ENCODE peak calls at places on chromosomes 13 and 19, in six cellular contexts. S is suprapubic skin, C is upper lobe of left lung, Y is tibial nerve, B is transverse colon, O is ovary. D is an unnamed sample.

GRCh38 chr13:40589285-40590109 is 76.9 kb downstream of the FOXO1 start:
- DNase-seq in S (no peak), O (no peak), B (peak), C (peak), Y (no peak), D (peak)

GRCh38 chr19:7394728-7395359 is 46.1 kb downstream of the ARHGEF18 start:
- DNase-seq in C (peak), Y (peak), S (peak), O (peak), B (peak), D (peak)

GRCh38 chr13:19151581-19152263 is 29.9 kb downstream of the TUBA3C start:
- DNase-seq in B (no peak), Y (no peak), O (no peak), S (no peak), C (no peak), D (no peak)

GRCh38 chr13:37657134-37657533 is 58.6 kb upstream of the POSTN start:
- DNase-seq in O (no peak), Y (no peak), B (no peak), S (no peak), C (no peak), D (no peak)

GRCh38 chr19:3073931-3074595 is 11.8 kb upstream of the TLE5 start:
- DNase-seq in O (peak), B (peak), C (no peak), Y (no peak), S (no peak), D (no peak)

GRCh38 chr13:31982540-31982939 is 49.0 kb upstream of the FRY start:
- DNase-seq in B (peak), C (peak), Y (peak), O (peak), S (no peak), D (no peak)

GRCh38 chr13:99396446-99396845 is 89.2 kb upstream of the GPR183 start:
- DNase-seq in B (no peak), S (no peak), Y (no peak), O (no peak), C (no peak), D (no peak)

GRCh38 chr13:31631071-31631470 is 108.3 kb upstream of the RXFP2 start:
- DNase-seq in B (no peak), S (no peak), Y (no peak), C (no peak), O (no peak), D (no peak)

GRCh38 chr19:2815923-2816322 is 3.7 kb upstream of the ZNF554 start:
- DNase-seq in O (no peak), B (no peak), S (no peak), C (no peak), Y (no peak), D (no peak)

GRCh38 chr19:1864480-1865171 is 1.2 kb upstream of the KLF16 start:
- DNase-seq in B (peak), O (peak), Y (no peak), C (peak), S (no peak), D (no peak)

GRCh38 chr13:67226686-67227085 is 3.5 kb downstream of the PCDH9 start:
- DNase-seq in O (no peak), C (no peak), B (no peak), Y (no peak), S (no peak), D (no peak)
- TF ChIP-seq EP300 in O (no peak), C (no peak), B (no peak), Y (no peak), S (no peak), D (no peak)

GRCh38 chr19:9966448-9966847 is 30.1 kb upstream of the OLFM2 start:
- DNase-seq in S (no peak), B (no peak), C (no peak), Y (no peak), O (no peak), D (no peak)
- TF ChIP-seq CTCF in S (no peak), B (no peak), C (no peak), Y (no peak), O (no peak), D (no peak)

GRCh38 chr19:16338470-16339360 is 14.1 kb downstream of the KLF2 start:
- DNase-seq in C (peak), O (peak), S (no peak), B (peak), Y (no peak), D (no peak)

GRCh38 chr19:16340654-16341053 is 16.0 kb downstream of the KLF2 start:
- DNase-seq in Y (no peak), S (no peak), B (no peak), O (no peak), C (no peak), D (no peak)

GRCh38 chr19:16340092-16340491 is 15.5 kb downstream of the KLF2 start:
- DNase-seq in S (no peak), O (peak), B (no peak), Y (no peak), C (no peak), D (no peak)

GRCh38 chr19:16337809-16338469 is 13.3 kb downstream of the KLF2 start:
- DNase-seq in B (no peak), C (no peak), O (no peak), S (no peak), Y (no peak), D (no peak)

GRCh38 chr19:16339361-16339725 is 14.7 kb downstream of the KLF2 start:
- DNase-seq in S (no peak), Y (no peak), C (no peak), O (no peak), B (no peak), D (no peak)
- H3K27ac ChIP-seq in S (no peak), Y (peak), C (peak), O (peak), B (peak), D (peak)

DNA sequence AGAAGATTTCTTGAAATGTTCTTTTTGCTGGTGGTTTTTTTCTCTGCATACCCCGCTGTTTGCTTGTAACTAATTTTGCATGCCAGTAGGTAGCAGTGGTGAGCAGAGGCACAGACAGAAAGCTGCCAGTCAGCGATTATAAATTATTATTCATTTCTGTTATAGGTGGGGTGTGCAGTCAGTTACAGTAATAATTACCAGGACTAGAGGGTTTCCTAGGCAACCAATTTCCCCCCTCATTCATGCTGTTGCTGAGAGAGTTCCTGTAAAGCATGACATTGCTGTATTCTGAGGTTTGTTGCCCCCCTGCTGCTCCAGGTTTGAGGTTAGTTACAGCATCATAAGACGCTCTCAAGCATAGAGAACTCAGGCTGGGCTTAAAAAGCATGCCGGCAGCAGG is 104.5 kb downstream of the URI1 start:
- DNase-seq in C (no peak), Y (no peak), B (no peak), S (no peak), O (no peak), D (no peak)
- TF ChIP-seq EP300 in C (no peak), Y (no peak), B (no peak), S (no peak), O (no peak), D (no peak)

DNA sequence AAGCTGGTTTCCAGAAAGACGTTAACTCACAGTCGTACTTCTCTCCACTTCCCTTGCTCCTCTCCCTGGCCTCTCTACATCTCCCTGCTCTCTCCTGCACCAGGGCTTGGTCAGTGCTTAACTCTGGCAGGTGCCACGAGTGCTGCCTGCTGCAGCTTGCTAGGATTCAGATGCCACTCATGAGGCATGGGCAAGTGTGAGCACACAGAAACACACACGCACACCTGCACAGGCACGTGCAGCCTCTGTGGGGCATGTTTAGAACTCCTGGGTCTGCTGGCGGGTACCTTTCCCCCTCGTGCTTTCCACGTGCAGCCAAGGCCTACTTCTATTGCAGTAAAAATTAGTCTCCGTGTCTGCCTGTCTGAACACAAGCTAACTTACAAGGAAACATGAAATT is 31.8 kb downstream of the SOX1 start:
- DNase-seq in Y (no peak), B (no peak), S (no peak), C (no peak), O (no peak), D (peak)
- TF ChIP-seq CTCF in Y (no peak), B (no peak), S (no peak), C (no peak), O (no peak), D (no peak)

DNA sequence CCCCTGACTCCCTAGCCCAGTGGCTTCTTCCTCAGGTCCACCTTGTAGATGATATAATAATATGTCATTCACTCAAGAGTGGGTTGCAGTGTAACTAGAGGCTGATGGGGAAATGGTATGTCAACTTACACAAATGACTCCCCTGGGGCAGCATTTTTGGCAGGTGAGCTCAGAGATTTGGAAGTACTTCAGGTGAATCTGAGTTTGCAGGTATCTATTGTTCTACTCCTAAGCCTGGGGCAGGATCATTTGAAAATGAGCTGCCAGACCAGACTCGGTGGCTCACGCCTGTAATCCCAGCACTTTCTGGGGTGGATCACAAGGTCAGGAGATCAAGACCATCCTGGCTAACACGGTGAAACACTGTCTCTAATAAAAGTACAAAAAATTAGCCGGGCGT is 11.6 kb upstream of the CNMD start:
- DNase-seq in Y (no peak), O (no peak), S (no peak), C (no peak), B (no peak), D (no peak)
- H3K27ac ChIP-seq in Y (no peak), O (no peak), S (no peak), C (no peak), B (no peak), D (no peak)

GRCh38 chr19:33175886-33176669 is 18.1 kb upstream of the LRP3 start:
- DNase-seq in O (peak), B (no peak), C (peak), S (no peak), Y (no peak), D (no peak)

GRCh38 chr19:33175156-33175782 is 18.9 kb upstream of the LRP3 start:
- DNase-seq in C (no peak), S (no peak), O (no peak), Y (no peak), B (no peak), D (no peak)

GRCh38 chr19:33177417-33177976 is 16.6 kb upstream of the LRP3 start:
- DNase-seq in Y (no peak), S (no peak), B (no peak), O (no peak), C (no peak), D (no peak)

GRCh38 chr19:33174186-33174585 is 19.9 kb upstream of the LRP3 start:
- DNase-seq in O (no peak), S (no peak), C (no peak), Y (no peak), B (no peak), D (no peak)

DNA sequence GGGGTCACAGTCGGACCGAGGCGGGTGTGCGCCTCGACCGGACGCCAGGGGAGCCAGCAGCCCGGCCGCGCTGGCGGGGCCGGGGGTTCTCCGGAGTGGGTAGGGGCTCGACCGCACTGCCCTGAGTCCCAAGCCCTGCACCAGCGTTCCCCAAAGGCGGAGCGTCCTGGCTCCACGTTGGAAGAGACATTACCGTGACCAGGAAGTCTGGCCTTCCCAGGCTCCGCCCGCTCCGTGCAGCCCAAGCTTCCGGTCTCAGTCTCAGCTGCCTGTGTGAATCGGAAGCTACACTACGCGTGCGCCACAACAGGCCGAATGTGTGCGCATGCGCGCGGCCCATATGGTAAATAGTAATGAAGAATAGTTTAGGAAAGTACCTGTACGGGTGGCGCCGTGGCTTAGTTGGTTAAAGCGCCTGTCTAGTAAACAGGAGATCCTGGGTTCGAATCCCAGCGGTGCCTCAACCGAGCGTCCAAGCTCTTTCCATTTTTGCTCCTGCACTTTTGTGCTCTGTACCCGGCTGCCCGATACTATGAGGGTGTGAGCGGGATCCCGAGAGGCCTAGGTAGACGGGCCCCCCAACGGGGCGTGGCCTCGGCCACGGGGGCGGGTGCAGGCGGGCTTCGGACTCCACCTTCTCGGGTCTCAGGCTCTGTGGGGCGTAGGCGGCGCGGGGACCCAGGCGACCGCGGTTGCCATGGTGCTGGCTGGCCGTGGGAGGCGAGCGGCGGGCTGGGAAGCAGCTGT is 17.3 kb upstream of the LRP3 start:
- DNase-seq in B (peak), Y (peak), C (peak), O (peak), S (peak), D (peak)
- TF ChIP-seq EP300 in B (no peak), Y (peak), C (no peak), O (no peak), S (no peak), D (no peak)

DNA sequence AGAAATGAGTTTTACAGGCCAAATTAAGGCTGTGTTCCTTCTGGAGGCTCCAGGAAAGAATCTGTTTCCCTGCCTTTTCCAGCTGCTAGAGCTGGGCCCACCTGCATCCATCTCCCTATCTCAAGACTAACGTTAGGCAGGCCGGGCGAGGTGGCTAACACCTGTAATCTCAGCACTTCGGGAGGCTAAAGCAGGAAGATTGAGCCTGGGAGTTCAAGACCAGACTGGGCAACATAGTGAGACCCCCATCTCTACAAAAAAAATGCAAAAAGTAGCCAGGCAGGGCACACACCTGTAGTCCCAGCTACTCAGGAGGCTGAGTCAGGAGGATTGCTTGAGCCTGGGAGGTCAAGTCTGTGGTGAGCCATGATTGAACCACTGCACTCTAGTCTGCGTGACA is 14.6 kb downstream of the HIF3A start:
- DNase-seq in Y (no peak), O (no peak), C (no peak), B (no peak), S (no peak), D (no peak)
- TF ChIP-seq CTCF in Y (no peak), O (no peak), C (no peak), B (no peak), S (no peak), D (no peak)

D was measured in esophagus muscularis mucosa.